ENCODE peak calls at places on chromosomes 4 and X, in four cellular contexts. I is T-helper 2 cell, K is GM06990, B is NCI-H2171. O is an unnamed sample.

GRCh38 chr4:37604464-37604863 is 81.7 kb downstream of the RELL1 start:
- DNase-seq in I (no peak), K (no peak), B (no peak), O (no peak)

GRCh38 chr4:14920237-14920636 is 82.0 kb upstream of the CPEB2 start:
- DNase-seq in I (no peak), K (no peak), B (no peak), O (no peak)

GRCh38 chrX:10356979-10357378 is 200.2 kb downstream of the CLCN4 start:
- DNase-seq in I (no peak), K (peak), B (no peak), O (no peak)

GRCh38 chr4:182547435-182547834 is 304.2 kb downstream of the TENM3 start:
- DNase-seq in I (no peak), K (peak), B (no peak), O (no peak)

GRCh38 chr4:145760961-145761929 is 81.3 kb downstream of the C4orf51 start:
- DNase-seq in I (no peak), K (no peak), B (no peak), O (no peak)

GRCh38 chrX:5823861-5824260 is 404.8 kb downstream of the NLGN4X start:
- DNase-seq in I (no peak), K (no peak), B (no peak), O (no peak)

GRCh38 chrX:123504630-123505270 is 228.1 kb downstream of the THOC2 start:
- DNase-seq in I (no peak), K (no peak), B (no peak), O (no peak)

GRCh38 chr4:13409324-13409723 is 74.8 kb downstream of the RAB28 start:
- DNase-seq in I (no peak), K (no peak), B (no peak), O (no peak)

GRCh38 chr4:168881754-168882153 is 128.3 kb downstream of the CBR4 start:
- DNase-seq in I (no peak), K (no peak), B (no peak), O (no peak)

GRCh38 chr4:184265566-184266351 is 48.1 kb upstream of the ENPP6 start:
- DNase-seq in I (no peak), K (peak), B (no peak), O (no peak)

GRCh38 chrX:106963111-106963510 is 36.9 kb downstream of the MORC4 start:
- DNase-seq in I (no peak), K (no peak), B (no peak), O (no peak)

GRCh38 chrX:130851569-130851968 is 51.4 kb downstream of the ENOX2 start:
- DNase-seq in I (no peak), K (no peak), B (no peak), O (no peak)

GRCh38 chr4:184437988-184438774 is 36.2 kb downstream of the IRF2 start:
- DNase-seq in I (no peak), K (no peak), B (no peak), O (no peak)

O was measured in stimulated activated CD4-positive, alpha-beta T cell treated with anti-CD3 and anti-CD28 coated beads, TNF-alpha, amount 100 ng/mL, for 24 hours.